ENCODE peak calls at places on chromosomes 7 and 10, in five cellular contexts. H, W, M, L and U are unnamed samples.

GRCh38 chr7:3065724-3066143 is 22.1 kb upstream of the CARD11 start:
- DNase-seq in L (no peak), W (no peak), M (peak), H (peak), U (peak)

GRCh38 chr10:119667562-119668328 is 16.6 kb downstream of the BAG3 start:
- DNase-seq in M (peak), W (peak), H (peak), L (no peak), U (peak)

GRCh38 chr10:17123062-17123661 is 6.4 kb downstream of the CUBN start:
- DNase-seq in M (peak), W (no peak), L (no peak), H (no peak), U (no peak)

GRCh38 chr10:11832042-11832441 is 8.9 kb downstream of the PROSER2 start:
- DNase-seq in M (no peak), W (no peak), H (no peak), L (no peak), U (no peak)

GRCh38 chr7:73738220-73738611 is 386 bp downstream of the ABHD11 start:
- DNase-seq in L (peak), M (peak), H (peak), W (no peak), U (peak)

GRCh38 chr7:13990319-13990983 is 985 bp upstream of the ETV1 start:
- DNase-seq in W (no peak), L (peak), H (peak), M (peak), U (peak)

GRCh38 chr7:129497156-129497555 is 5.2 kb upstream of the SMKR1 start:
- DNase-seq in M (no peak), H (no peak), L (no peak), W (no peak), U (no peak)

GRCh38 chr7:12066004-12066403 is 145.1 kb upstream of the TMEM106B start:
- DNase-seq in H (no peak), W (no peak), M (no peak), L (no peak), U (no peak)

GRCh38 chr7:32536585-32536984 is 41.3 kb downstream of the AVL9 start:
- DNase-seq in H (no peak), M (peak), L (no peak), W (no peak), U (no peak)

GRCh38 chr10:24097771-24098207 is 111.1 kb upstream of the KIAA1217 start:
- DNase-seq in W (no peak), M (no peak), L (peak), H (peak), U (peak)

GRCh38 chr10:113305871-113306270 is 247.0 kb upstream of the HABP2 start:
- DNase-seq in L (no peak), W (no peak), H (no peak), M (peak), U (no peak)